ENCODE peak calls at places on chromosomes 3 and 15, in four cellular contexts. One of them, this sample, is unnamed.

GRCh38 chr3:129599607-129600006 is 6.9 kb downstream of the PLXND1 start:
- DNase-seq in dorsolateral prefrontal cortex: no peak
- DNase-seq in AG10803: peak
- DNase-seq in breast epithelium: no peak
- DNase-seq in this sample: no peak

GRCh38 chr3:173556546-173556945 is 159.0 kb downstream of the NLGN1 start:
- DNase-seq in AG10803: no peak
- DNase-seq in breast epithelium: no peak
- DNase-seq in dorsolateral prefrontal cortex: no peak
- DNase-seq in this sample: no peak

GRCh38 chr3:15812183-15812582 is 14.4 kb upstream of the ANKRD28 start:
- DNase-seq in dorsolateral prefrontal cortex: no peak
- DNase-seq in breast epithelium: no peak
- DNase-seq in AG10803: peak
- DNase-seq in this sample: no peak

GRCh38 chr3:46865546-46865945 is 2.3 kb upstream of the MYL3 start:
- DNase-seq in breast epithelium: no peak
- DNase-seq in AG10803: no peak
- DNase-seq in dorsolateral prefrontal cortex: no peak
- DNase-seq in this sample: no peak

GRCh38 chr3:120070263-120070981 is 23.8 kb downstream of the GSK3B start:
- DNase-seq in breast epithelium: no peak
- DNase-seq in dorsolateral prefrontal cortex: no peak
- DNase-seq in AG10803: no peak
- DNase-seq in this sample: no peak

GRCh38 chr15:69145694-69146492 is 14.5 kb upstream of the GLCE start:
- DNase-seq in breast epithelium: no peak
- DNase-seq in dorsolateral prefrontal cortex: peak
- DNase-seq in AG10803: no peak
- DNase-seq in this sample: no peak

GRCh38 chr15:57503911-57504598 is 87.6 kb upstream of the MYZAP start:
- DNase-seq in dorsolateral prefrontal cortex: no peak
- DNase-seq in breast epithelium: no peak
- DNase-seq in AG10803: peak
- DNase-seq in this sample: no peak

GRCh38 chr15:100384108-100384410 is 42.3 kb upstream of the ADAMTS17 start:
- DNase-seq in AG10803: no peak
- DNase-seq in dorsolateral prefrontal cortex: no peak
- DNase-seq in breast epithelium: no peak
- DNase-seq in this sample: no peak

GRCh38 chr3:46856576-46857471 is 6.4 kb downstream of the MYL3 start:
- DNase-seq in dorsolateral prefrontal cortex: no peak
- DNase-seq in AG10803: no peak
- DNase-seq in breast epithelium: peak
- DNase-seq in this sample: no peak

GRCh38 chr3:45964139-45964538 is 20.9 kb downstream of the CXCR6 start:
- DNase-seq in AG10803: no peak
- DNase-seq in breast epithelium: no peak
- DNase-seq in dorsolateral prefrontal cortex: no peak
- DNase-seq in this sample: no peak

GRCh38 chr3:141106842-141107241 is 55.7 kb downstream of the SPSB4 start:
- DNase-seq in dorsolateral prefrontal cortex: no peak
- DNase-seq in breast epithelium: no peak
- DNase-seq in AG10803: no peak
- DNase-seq in this sample: no peak

GRCh38 chr15:75065851-75066509 is 42.6 kb downstream of the PPCDC start:
- DNase-seq in dorsolateral prefrontal cortex: no peak
- DNase-seq in AG10803: no peak
- DNase-seq in breast epithelium: no peak
- DNase-seq in this sample: no peak

GRCh38 chr15:81270781-81271491 is 53.0 kb downstream of the STARD5 start:
- DNase-seq in AG10803: no peak
- DNase-seq in breast epithelium: no peak
- DNase-seq in dorsolateral prefrontal cortex: no peak
- DNase-seq in this sample: no peak

GRCh38 chr3:108103971-108104797 is 13.4 kb upstream of the CD47 start:
- DNase-seq in AG10803: no peak
- DNase-seq in dorsolateral prefrontal cortex: no peak
- DNase-seq in breast epithelium: no peak
- DNase-seq in this sample: no peak

GRCh38 chr3:184645304-184645703 is 66.6 kb downstream of the MAGEF1 start:
- DNase-seq in breast epithelium: no peak
- DNase-seq in AG10803: no peak
- DNase-seq in dorsolateral prefrontal cortex: no peak
- DNase-seq in this sample: no peak

GRCh38 chr15:74133071-74133702 is 2.8 kb downstream of the ISLR2 start:
- DNase-seq in AG10803: no peak
- DNase-seq in breast epithelium: no peak
- DNase-seq in dorsolateral prefrontal cortex: no peak
- DNase-seq in this sample: no peak

GRCh38 chr15:82930466-82930865 is 22.1 kb downstream of the HOMER2 start:
- DNase-seq in AG10803: no peak
- DNase-seq in breast epithelium: no peak
- DNase-seq in dorsolateral prefrontal cortex: no peak
- DNase-seq in this sample: no peak

GRCh38 chr3:13288732-13289718 is 131.1 kb downstream of the NUP210 start:
- DNase-seq in breast epithelium: no peak
- DNase-seq in AG10803: no peak
- DNase-seq in dorsolateral prefrontal cortex: no peak
- DNase-seq in this sample: no peak

GRCh38 chr3:57544181-57545125 is at the start of gene DNAH12:
- DNase-seq in breast epithelium: peak
- DNase-seq in AG10803: no peak
- DNase-seq in dorsolateral prefrontal cortex: no peak
- DNase-seq in this sample: no peak

GRCh38 chr15:71792521-71792920 is 17.8 kb upstream of the NR2E3 start:
- DNase-seq in dorsolateral prefrontal cortex: no peak
- DNase-seq in breast epithelium: no peak
- DNase-seq in AG10803: peak
- DNase-seq in this sample: no peak

GRCh38 chr3:16132190-16132589 is 42.3 kb upstream of the GALNT15 start:
- DNase-seq in AG10803: no peak
- DNase-seq in breast epithelium: no peak
- DNase-seq in dorsolateral prefrontal cortex: no peak
- DNase-seq in this sample: no peak

GRCh38 chr3:102068327-102068726 is 219.0 kb downstream of the NFKBIZ start:
- DNase-seq in dorsolateral prefrontal cortex: no peak
- DNase-seq in AG10803: no peak
- DNase-seq in breast epithelium: no peak
- DNase-seq in this sample: no peak

GRCh38 chr3:150783334-150783733 is 20.4 kb upstream of the SIAH2 start:
- DNase-seq in AG10803: peak
- DNase-seq in dorsolateral prefrontal cortex: no peak
- DNase-seq in breast epithelium: no peak
- DNase-seq in this sample: no peak

GRCh38 chr3:69204315-69204957 is 82.0 kb upstream of the LMOD3 start:
- DNase-seq in AG10803: no peak
- DNase-seq in breast epithelium: no peak
- DNase-seq in dorsolateral prefrontal cortex: no peak
- DNase-seq in this sample: no peak

GRCh38 chr3:153246805-153247204 is 84.8 kb downstream of the RAP2B start:
- DNase-seq in AG10803: peak
- DNase-seq in breast epithelium: no peak
- DNase-seq in dorsolateral prefrontal cortex: no peak
- DNase-seq in this sample: no peak

GRCh38 chr3:57594576-57594975 is 2.6 kb downstream of the ARF4 start:
- DNase-seq in breast epithelium: no peak
- DNase-seq in dorsolateral prefrontal cortex: no peak
- DNase-seq in AG10803: no peak
- DNase-seq in this sample: no peak

GRCh38 chr3:149494759-149495580 is 20.5 kb downstream of the TM4SF4 start:
- DNase-seq in dorsolateral prefrontal cortex: no peak
- DNase-seq in AG10803: peak
- DNase-seq in breast epithelium: no peak
- DNase-seq in this sample: no peak

GRCh38 chr3:125194061-125194848 is 18.3 kb downstream of the SLC12A8 start:
- DNase-seq in AG10803: no peak
- DNase-seq in breast epithelium: no peak
- DNase-seq in dorsolateral prefrontal cortex: no peak
- DNase-seq in this sample: no peak

GRCh38 chr3:27641271-27641670 is 80.9 kb downstream of the EOMES start:
- DNase-seq in AG10803: no peak
- DNase-seq in dorsolateral prefrontal cortex: no peak
- DNase-seq in breast epithelium: no peak
- DNase-seq in this sample: no peak

GRCh38 chr15:33089878-33090757 is 104.4 kb downstream of the FMN1 start:
- DNase-seq in breast epithelium: no peak
- DNase-seq in AG10803: peak
- DNase-seq in dorsolateral prefrontal cortex: no peak
- DNase-seq in this sample: no peak

GRCh38 chr15:74413350-74414080 is 20.2 kb downstream of the SEMA7A start:
- DNase-seq in dorsolateral prefrontal cortex: no peak
- DNase-seq in breast epithelium: no peak
- DNase-seq in AG10803: no peak
- DNase-seq in this sample: no peak

DNA sequence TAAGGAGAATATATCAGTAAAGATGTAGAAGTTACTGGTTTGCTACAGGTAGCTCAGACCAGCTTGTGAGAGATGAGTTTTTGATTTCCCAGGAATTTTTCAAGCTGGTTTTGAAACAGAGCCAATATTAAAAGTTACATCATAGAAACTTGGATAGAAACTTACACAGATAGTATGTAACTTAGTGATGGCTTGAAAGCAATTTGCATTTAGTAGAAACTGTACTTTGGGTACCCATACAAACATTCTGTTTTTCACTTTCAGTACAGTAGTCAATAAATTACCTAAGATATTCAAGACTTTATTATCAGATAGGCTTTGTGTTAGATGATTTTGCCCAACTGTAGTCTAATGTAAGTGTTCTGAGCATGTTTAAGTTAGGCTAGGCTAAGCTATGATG is 93.4 kb downstream of the RBMS3 start:
- DNase-seq in dorsolateral prefrontal cortex: no peak
- DNase-seq in AG10803: no peak
- DNase-seq in breast epithelium: no peak
- DNase-seq in this sample: no peak
- TF ChIP-seq CTCF in dorsolateral prefrontal cortex: no peak
- TF ChIP-seq CTCF in AG10803: no peak
- TF ChIP-seq CTCF in breast epithelium: no peak
- TF ChIP-seq CTCF in this sample: no peak

GRCh38 chr15:78369161-78369560 is 29.0 kb downstream of the CRABP1 start:
- DNase-seq in breast epithelium: no peak
- DNase-seq in AG10803: no peak
- DNase-seq in dorsolateral prefrontal cortex: no peak
- DNase-seq in this sample: no peak
- TF ChIP-seq CTCF in breast epithelium: no peak
- TF ChIP-seq CTCF in AG10803: no peak
- TF ChIP-seq CTCF in dorsolateral prefrontal cortex: no peak
- TF ChIP-seq CTCF in this sample: no peak

GRCh38 chr3:138573138-138573537 is 20.9 kb downstream of the CEP70 start:
- DNase-seq in breast epithelium: no peak
- DNase-seq in AG10803: no peak
- DNase-seq in dorsolateral prefrontal cortex: no peak
- DNase-seq in this sample: no peak

GRCh38 chr3:138569090-138569489 is 25.0 kb downstream of the CEP70 start:
- DNase-seq in AG10803: no peak
- DNase-seq in dorsolateral prefrontal cortex: no peak
- DNase-seq in breast epithelium: no peak
- DNase-seq in this sample: no peak

GRCh38 chr3:138567403-138567802 is 26.7 kb downstream of the CEP70 start:
- DNase-seq in dorsolateral prefrontal cortex: no peak
- DNase-seq in breast epithelium: no peak
- DNase-seq in AG10803: no peak
- DNase-seq in this sample: no peak
- TF ChIP-seq CTCF in dorsolateral prefrontal cortex: no peak
- TF ChIP-seq CTCF in breast epithelium: no peak
- TF ChIP-seq CTCF in AG10803: no peak
- TF ChIP-seq CTCF in this sample: no peak

GRCh38 chr3:157354722-157355121 is 81.9 kb upstream of the PTX3 start:
- DNase-seq in breast epithelium: no peak
- DNase-seq in dorsolateral prefrontal cortex: no peak
- DNase-seq in AG10803: no peak
- DNase-seq in this sample: no peak
- TF ChIP-seq CTCF in breast epithelium: no peak
- TF ChIP-seq CTCF in dorsolateral prefrontal cortex: no peak
- TF ChIP-seq CTCF in AG10803: peak
- TF ChIP-seq CTCF in this sample: no peak

GRCh38 chr3:122945230-122945629 is 82.3 kb downstream of the SEMA5B start:
- DNase-seq in dorsolateral prefrontal cortex: no peak
- DNase-seq in breast epithelium: no peak
- DNase-seq in AG10803: no peak
- DNase-seq in this sample: no peak

GRCh38 chr3:122946185-122946584 is 81.4 kb downstream of the SEMA5B start:
- DNase-seq in breast epithelium: no peak
- DNase-seq in dorsolateral prefrontal cortex: no peak
- DNase-seq in AG10803: no peak
- DNase-seq in this sample: no peak

GRCh38 chr3:122947621-122948202 is 79.9 kb downstream of the SEMA5B start:
- DNase-seq in dorsolateral prefrontal cortex: no peak
- DNase-seq in breast epithelium: no peak
- DNase-seq in AG10803: no peak
- DNase-seq in this sample: no peak

GRCh38 chr3:122947086-122947611 is 80.4 kb downstream of the SEMA5B start:
- DNase-seq in AG10803: no peak
- DNase-seq in dorsolateral prefrontal cortex: no peak
- DNase-seq in breast epithelium: no peak
- DNase-seq in this sample: no peak

GRCh38 chr3:122948398-122948797 is 79.2 kb downstream of the SEMA5B start:
- DNase-seq in AG10803: no peak
- DNase-seq in dorsolateral prefrontal cortex: no peak
- DNase-seq in breast epithelium: no peak
- DNase-seq in this sample: no peak
- TF ChIP-seq CTCF in AG10803: no peak
- TF ChIP-seq CTCF in dorsolateral prefrontal cortex: no peak
- TF ChIP-seq CTCF in breast epithelium: no peak
- TF ChIP-seq CTCF in this sample: no peak

DNA sequence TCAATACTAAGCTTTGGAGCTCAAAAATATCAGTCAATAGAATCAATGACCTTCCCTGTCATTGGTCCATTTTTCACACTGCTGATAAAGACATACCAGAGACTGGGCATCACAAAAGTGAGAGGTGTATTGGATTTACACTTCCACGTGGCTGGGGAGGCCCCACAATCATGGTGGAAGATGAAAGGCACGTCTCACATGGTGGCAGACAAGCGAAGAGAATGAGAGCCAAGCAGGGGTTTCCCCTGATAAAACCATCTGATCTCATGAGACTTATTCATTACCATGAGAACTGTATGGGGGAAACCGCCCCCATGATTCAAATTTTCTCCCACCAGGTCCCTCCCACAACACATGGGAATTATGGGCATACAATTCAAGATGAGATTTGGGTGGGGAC is 81.9 kb downstream of the ANXA2 start:
- DNase-seq in breast epithelium: no peak
- DNase-seq in AG10803: no peak
- DNase-seq in dorsolateral prefrontal cortex: no peak
- DNase-seq in this sample: no peak
- TF ChIP-seq CTCF in breast epithelium: no peak
- TF ChIP-seq CTCF in AG10803: no peak
- TF ChIP-seq CTCF in dorsolateral prefrontal cortex: no peak
- TF ChIP-seq CTCF in this sample: no peak

This sample was measured in omental fat pad.